ENCODE peak calls at places on chromosomes 2 and 18, in four cellular contexts. D is fibroblast of lung, M is SK-N-SH, W is GM23248. Z is an unnamed sample.
A peak's percentile ranks its signal among the peaks of the same experiment; 100 is the strongest.

GRCh38 chr2:167957662-167958061 is 289.7 kb downstream of the STK39 start:
- DNase-seq in D (no peak), M (no peak), W (no peak), Z (no peak)

GRCh38 chr2:171575606-171576005 is 53.3 kb downstream of the CYBRD1 start:
- DNase-seq in D (no peak), M (no peak), W (no peak), Z (no peak)

GRCh38 chr2:25587361-25587760 is 86.0 kb downstream of the DTNB start:
- DNase-seq in D (peak; percentile 75), M (peak; percentile 28), W (peak; percentile 27), Z (peak; percentile 61)

GRCh38 chr2:96152301-96153165 is 7.3 kb upstream of the DUSP2 start:
- DNase-seq in D (no peak), M (peak; percentile 45), W (no peak), Z (no peak)

GRCh38 chr18:28174181-28174906 is 2.6 kb downstream of the CDH2 start:
- DNase-seq in D (peak; percentile 26), M (no peak), W (no peak), Z (no peak)

GRCh38 chr18:12406376-12407111 is 1.2 kb upstream of the PRELID3A start:
- DNase-seq in D (peak; percentile 12), M (no peak), W (no peak), Z (no peak)

GRCh38 chr2:23002234-23002633 is 382.7 kb upstream of the KLHL29 start:
- DNase-seq in D (no peak), M (no peak), W (no peak), Z (no peak)

GRCh38 chr2:203973676-203974075 is 37.1 kb downstream of the ICOS start:
- DNase-seq in D (no peak), M (no peak), W (no peak), Z (no peak)

GRCh38 chr2:10344105-10345066 is 41.7 kb downstream of the HPCAL1 start:
- DNase-seq in D (peak; percentile 36), M (peak; percentile 93), W (peak; percentile 26), Z (no peak)

GRCh38 chr2:16277117-16277516 is 336.8 kb downstream of the MYCN start:
- DNase-seq in D (no peak), M (no peak), W (no peak), Z (no peak)

GRCh38 chr2:127139766-127140165 is 32.8 kb upstream of the BIN1 start:
- DNase-seq in D (no peak), M (no peak), W (no peak), Z (no peak)

GRCh38 chr2:168002021-168002553 is 245.3 kb downstream of the STK39 start:
- DNase-seq in D (peak; percentile 65), M (no peak), W (peak; percentile 59), Z (peak; percentile 56)

GRCh38 chr18:22813648-22814328 is 119.3 kb upstream of the RBBP8 start:
- DNase-seq in D (peak; percentile 52), M (peak; percentile 43), W (peak; percentile 71), Z (peak; percentile 33)

GRCh38 chr2:196252408-196253114 is 81.2 kb upstream of the STK17B start:
- DNase-seq in D (peak; percentile 82), M (no peak), W (peak; percentile 76), Z (peak; percentile 80)

GRCh38 chr2:171081649-171082111 is 79.0 kb downstream of the TLK1 start:
- DNase-seq in D (no peak), M (no peak), W (no peak), Z (no peak)

GRCh38 chr2:202038471-202039277 is 5.0 kb downstream of the FZD7 start:
- DNase-seq in D (peak; percentile 75), M (no peak), W (peak; percentile 65), Z (peak; percentile 65)

GRCh38 chr18:61274561-61274960 is 58.7 kb upstream of the CDH20 start:
- DNase-seq in D (no peak), M (no peak), W (no peak), Z (no peak)

GRCh38 chr2:64612575-64613195 is 41.0 kb downstream of the SERTAD2 start:
- DNase-seq in D (no peak), M (no peak), W (no peak), Z (no peak)

GRCh38 chr2:96819101-96819875 is 3.2 kb downstream of the CNNM3 start:
- DNase-seq in D (no peak), M (peak; percentile 62), W (no peak), Z (no peak)

GRCh38 chr2:144517825-144518699 is 1.9 kb downstream of the ZEB2 start:
- DNase-seq in D (peak; percentile 48), M (no peak), W (peak; percentile 64), Z (no peak)

GRCh38 chr2:18548618-18549017 is 11.8 kb downstream of the RDH14 start:
- DNase-seq in D (no peak), M (no peak), W (no peak), Z (peak; percentile 5)

GRCh38 chr18:13463526-13463925 is 245.0 kb downstream of the LDLRAD4 start:
- DNase-seq in D (no peak), M (no peak), W (no peak), Z (no peak)
- H3K9ac ChIP-seq in D (no peak overlapping the region), M (no peak overlapping the region), W (no peak overlapping the region), Z (no peak overlapping the region)

DNA sequence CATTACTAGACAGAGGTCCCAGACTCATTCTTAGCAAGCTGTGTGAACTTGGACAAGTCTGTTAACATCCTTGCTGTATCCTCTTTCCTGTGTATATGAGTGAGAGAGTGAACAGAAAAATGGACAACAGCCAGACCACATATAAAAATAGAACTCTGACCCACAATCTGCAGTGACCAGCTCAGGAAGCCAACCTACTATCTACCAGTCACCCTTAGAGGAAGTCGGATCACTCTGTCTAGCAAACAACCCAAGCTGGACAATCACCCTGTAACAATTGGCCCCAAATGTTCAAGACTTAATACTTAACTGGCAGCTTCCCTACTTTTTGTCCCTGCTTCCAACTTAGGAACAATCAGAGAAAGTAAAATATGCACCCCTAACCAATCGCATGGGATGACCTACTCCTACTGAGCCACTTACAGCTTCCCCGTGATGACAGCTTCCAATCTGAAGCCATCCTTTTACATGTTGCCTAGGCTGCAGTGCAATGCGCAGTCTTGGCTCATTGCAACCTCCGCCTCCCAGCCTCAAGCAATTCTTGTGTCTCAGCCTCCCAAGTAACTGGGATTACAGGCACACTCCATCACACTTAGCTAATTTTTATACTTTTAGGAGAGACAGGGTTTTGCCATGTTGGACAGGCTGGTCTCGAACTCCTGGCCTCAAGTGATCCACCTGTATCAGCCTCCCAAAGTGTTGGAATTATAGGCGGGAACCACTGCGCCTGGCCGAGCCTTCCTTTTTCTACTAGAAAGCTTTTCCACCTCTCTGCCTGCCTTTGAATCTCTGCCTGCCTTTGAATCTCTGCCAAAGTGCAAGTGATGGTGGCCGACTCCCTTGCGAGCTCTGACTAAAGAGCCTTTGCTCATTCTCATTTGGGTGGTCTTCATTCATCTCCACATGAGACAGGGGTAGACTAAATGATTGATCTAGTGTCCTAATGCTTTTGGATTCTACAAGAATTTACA is 158.3 kb upstream of the NDUFV2 start:
- DNase-seq in D (peak; percentile 88), M (no peak), W (peak; percentile 81), Z (peak; percentile 85)
- H3K27ac ChIP-seq in D (peak overlapping the region; percentile 75), M (peak overlapping the region; percentile 94), W (peak overlapping the region; percentile 92), Z (peak overlapping the region; percentile 87)

GRCh38 chr2:240233891-240234502 is 93.5 kb upstream of the OTOS start:
- DNase-seq in D (no peak), M (no peak), W (no peak), Z (no peak)
- H3K4me3 ChIP-seq in D (no peak overlapping the region), M (no peak overlapping the region), W (no peak overlapping the region), Z (no peak overlapping the region)

GRCh38 chr2:232521524-232521923 is 1.3 kb downstream of the PRSS56 start:
- DNase-seq in D (no peak), M (no peak), W (no peak), Z (no peak)

GRCh38 chr2:232523682-232524597 is 2.0 kb upstream of the CHRND start:
- DNase-seq in D (peak; percentile 28), M (peak; percentile 87), W (peak; percentile 49), Z (peak; percentile 6)

GRCh38 chr2:232524771-232525170 is 1.2 kb upstream of the CHRND start:
- DNase-seq in D (no peak), M (no peak), W (no peak), Z (no peak)

GRCh38 chr2:232522014-232522854 is 2.0 kb downstream of the PRSS56 start:
- DNase-seq in D (no peak), M (peak; percentile 96), W (peak; percentile 56), Z (no peak)

GRCh38 chr2:232522855-232523681 is 2.9 kb downstream of the PRSS56 start:
- DNase-seq in D (no peak), M (no peak), W (no peak), Z (no peak)
- H3K9ac ChIP-seq in D (no peak overlapping the region), M (no peak overlapping the region), W (no peak overlapping the region), Z (no peak overlapping the region)

GRCh38 chr2:150483532-150483931 is 3.9 kb downstream of the RND3 start:
- DNase-seq in D (no peak), M (no peak), W (no peak), Z (no peak)
- H3K27ac ChIP-seq in D (peak overlapping the region; percentile 98), M (peak overlapping the region; percentile 90), W (peak overlapping the region; percentile 95), Z (peak overlapping the region; percentile 98)